ENCODE peak calls at places on chromosomes 2 and 18, in seven cellular contexts. F, M, S, E, B, W and Z are unnamed samples.

GRCh38 chr2:23381084-23381483 is 3.9 kb upstream of the KLHL29 start:
- DNase-seq in F (peak; percentile 76), M (no peak), S (peak; percentile 14), E (peak; percentile 70), B (peak; percentile 61), W (peak; percentile 35), Z (no peak)

GRCh38 chr18:77208969-77209368 is 40.7 kb upstream of the GALR1 start:
- DNase-seq in F (peak; percentile 23), M (no peak), S (peak; percentile 54), E (peak; percentile 92), B (no peak), W (peak; percentile 71), Z (no peak)

GRCh38 chr2:224171226-224171625 is 132.1 kb upstream of the SERPINE2 start:
- DNase-seq in F (no peak), M (no peak), S (no peak), E (no peak), B (no peak), W (no peak), Z (no peak)

GRCh38 chr2:233165895-233166661 is 85.4 kb upstream of the ATG16L1 start:
- DNase-seq in F (peak; percentile 99), M (no peak), S (peak; percentile 28), E (peak; percentile 94), B (peak; percentile 55), W (peak; percentile 74), Z (peak; percentile 58)

GRCh38 chr18:13541621-13542519 is 184.5 kb downstream of the FAM210A start:
- DNase-seq in F (no peak), M (no peak), S (no peak), E (no peak), B (no peak), W (no peak), Z (peak; percentile 34)

GRCh38 chr2:66440692-66441091 is 5.8 kb downstream of the MEIS1 start:
- DNase-seq in F (no peak), M (peak; percentile 80), S (no peak), E (no peak), B (no peak), W (peak; percentile 37), Z (no peak)

GRCh38 chr2:84177733-84178132 is 281.3 kb downstream of the SUCLG1 start:
- DNase-seq in F (no peak), M (no peak), S (no peak), E (no peak), B (no peak), W (no peak), Z (no peak)

GRCh38 chr18:66582151-66582550 is 21.7 kb downstream of the CDH19 start:
- DNase-seq in F (no peak), M (no peak), S (no peak), E (no peak), B (no peak), W (no peak), Z (no peak)

GRCh38 chr2:75424936-75425619 is 135.7 kb downstream of the EVA1A start:
- DNase-seq in F (no peak), M (no peak), S (no peak), E (peak; percentile 49), B (no peak), W (no peak), Z (no peak)

GRCh38 chr2:134252092-134252775 is 1.6 kb upstream of the MGAT5 start:
- DNase-seq in F (no peak), M (no peak), S (no peak), E (no peak), B (no peak), W (no peak), Z (no peak)

GRCh38 chr2:181374741-181375675 is 82.2 kb upstream of the ITGA4 start:
- DNase-seq in F (no peak), M (no peak), S (no peak), E (no peak), B (no peak), W (no peak), Z (no peak)

GRCh38 chr2:181376442-181376841 is 80.7 kb upstream of the ITGA4 start:
- DNase-seq in F (no peak), M (no peak), S (no peak), E (no peak), B (no peak), W (no peak), Z (no peak)

GRCh38 chr2:181384923-181385322 is 72.3 kb upstream of the ITGA4 start:
- DNase-seq in F (no peak), M (no peak), S (no peak), E (no peak), B (no peak), W (no peak), Z (no peak)

GRCh38 chr2:181376999-181377398 is 80.2 kb upstream of the ITGA4 start:
- DNase-seq in F (no peak), M (no peak), S (no peak), E (no peak), B (no peak), W (no peak), Z (no peak)

DNA sequence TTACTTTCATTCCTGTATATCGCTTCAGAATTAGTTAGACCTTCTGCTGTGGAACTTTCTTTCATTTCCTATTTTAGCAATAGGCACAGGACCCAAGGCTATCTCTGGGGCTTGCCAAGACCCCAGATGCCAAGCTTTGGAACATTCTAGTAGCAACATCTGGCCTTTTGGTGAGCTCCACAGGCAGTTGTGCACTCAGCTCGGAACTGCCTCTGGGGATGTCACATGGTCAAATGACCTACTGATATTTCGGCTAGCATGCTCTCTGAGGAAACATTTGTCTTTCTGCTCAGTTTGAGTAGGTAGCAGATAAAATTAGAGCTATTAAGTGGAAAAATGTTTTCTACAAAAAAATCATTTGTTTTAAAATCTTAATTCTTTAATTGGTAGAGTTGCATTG is 76.6 kb upstream of the ITGA4 start:
- DNase-seq in F (no peak), M (no peak), S (no peak), E (no peak), B (no peak), W (no peak), Z (no peak)
- H3K4me1 ChIP-seq in F (no peaks in the 10 kb centered on the region), M (no peaks in the 10 kb centered on the region), S (no peaks in the 10 kb centered on the region), E (no peaks in the 10 kb centered on the region), B (no peaks in the 10 kb centered on the region), W (no peaks in the 10 kb centered on the region), Z (no peaks in the 10 kb centered on the region)

DNA sequence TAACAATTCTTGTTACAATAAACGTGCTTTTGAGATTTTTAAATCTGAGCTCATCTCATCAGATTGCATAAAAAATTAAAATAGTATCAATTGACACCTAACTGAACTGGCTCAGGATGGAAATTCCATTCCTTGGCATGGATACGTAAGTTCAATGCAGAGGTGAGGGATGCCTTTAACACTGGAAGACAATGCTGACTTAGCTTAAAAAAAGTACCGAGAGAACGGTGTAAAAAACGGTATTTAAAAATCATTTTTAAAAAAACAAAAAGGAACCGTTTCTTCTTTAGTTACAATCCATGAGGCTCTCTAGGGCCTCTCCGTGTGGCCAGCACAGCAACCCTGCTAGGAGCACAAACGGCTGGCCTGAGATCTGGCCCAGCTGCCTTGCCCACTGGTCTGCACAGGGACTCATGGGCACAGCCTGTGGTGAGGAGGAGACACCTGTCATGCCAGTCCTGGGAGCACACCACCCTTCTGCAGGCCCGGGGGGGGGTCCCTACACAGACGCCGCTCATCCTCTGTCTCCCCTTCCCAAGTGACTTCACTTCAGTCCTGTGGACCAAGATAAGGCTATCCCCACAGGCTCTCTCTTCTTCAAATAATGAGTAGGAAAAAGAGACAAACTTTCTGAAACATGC is 45.2 kb downstream of the FAM168B start:
- DNase-seq in F (no peak), M (no peak), S (no peak), E (no peak), B (no peak), W (no peak), Z (no peak)
- H3K36me3 ChIP-seq in F (peaks cover 13% of the 10 kb centered on the region), M (peaks cover 51% of the 10 kb centered on the region), S (peaks cover 46% of the 10 kb centered on the region), E (peaks cover 72% of the 10 kb centered on the region), B (peaks cover 12% of the 10 kb centered on the region), W (peaks cover 65% of the 10 kb centered on the region), Z (peaks cover 27% of the 10 kb centered on the region)

GRCh38 chr2:55862269-55862668 is 61.3 kb downstream of the EFEMP1 start:
- DNase-seq in F (no peak), M (no peak), S (no peak), E (no peak), B (no peak), W (no peak), Z (no peak)

GRCh38 chr2:55861733-55862132 is 61.8 kb downstream of the EFEMP1 start:
- DNase-seq in F (no peak), M (no peak), S (no peak), E (no peak), B (no peak), W (no peak), Z (no peak)

GRCh38 chr2:55856936-55857335 is 66.6 kb downstream of the EFEMP1 start:
- DNase-seq in F (no peak), M (no peak), S (no peak), E (no peak), B (no peak), W (no peak), Z (no peak)

GRCh38 chr2:55859875-55860274 is 63.7 kb downstream of the EFEMP1 start:
- DNase-seq in F (no peak), M (no peak), S (no peak), E (no peak), B (no peak), W (no peak), Z (no peak)

DNA sequence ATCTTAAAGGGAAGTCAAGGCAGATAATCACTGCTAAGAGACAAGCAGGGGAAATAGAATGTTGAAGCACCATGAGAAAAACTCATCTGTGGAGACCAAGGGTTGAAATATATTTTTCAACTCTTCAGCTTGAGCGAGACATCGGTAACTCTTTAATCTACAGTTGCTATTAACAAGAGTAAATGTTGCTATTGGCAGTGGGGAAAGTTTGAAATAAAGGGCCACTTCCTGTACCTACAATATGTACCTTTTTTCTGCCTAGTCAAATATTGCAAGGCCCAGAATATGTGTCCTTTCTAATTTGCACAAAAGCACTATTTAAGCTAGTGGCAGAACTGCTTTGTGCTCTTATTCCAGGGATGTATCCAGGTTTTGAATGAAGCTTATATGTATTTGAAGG is 65.8 kb downstream of the EFEMP1 start:
- DNase-seq in F (no peak), M (no peak), S (no peak), E (no peak), B (no peak), W (no peak), Z (no peak)
- H3K27ac ChIP-seq in F (peak overlapping the region; percentile 71), M (no peak overlapping the region), S (no peak overlapping the region), E (peak overlapping the region; percentile 67), B (no peak overlapping the region), W (no peak overlapping the region), Z (no peak overlapping the region)

GRCh38 chr2:144448389-144449027 is 71.4 kb downstream of the ZEB2 start:
- DNase-seq in F (no peak), M (no peak), S (no peak), E (no peak), B (no peak), W (no peak), Z (no peak)

GRCh38 chr2:144449028-144449406 is 70.9 kb downstream of the ZEB2 start:
- DNase-seq in F (no peak), M (peak; percentile 55), S (no peak), E (no peak), B (no peak), W (no peak), Z (no peak)

GRCh38 chr2:144445196-144445595 is 74.7 kb downstream of the ZEB2 start:
- DNase-seq in F (no peak), M (no peak), S (no peak), E (no peak), B (no peak), W (no peak), Z (no peak)

GRCh38 chr2:144446136-144446535 is 73.8 kb downstream of the ZEB2 start:
- DNase-seq in F (no peak), M (no peak), S (no peak), E (no peak), B (no peak), W (no peak), Z (no peak)

GRCh38 chr2:144447535-144447934 is 72.4 kb downstream of the ZEB2 start:
- DNase-seq in F (no peak), M (no peak), S (no peak), E (no peak), B (no peak), W (no peak), Z (no peak)
- H3K4me1 ChIP-seq in F (no peaks in the 10 kb centered on the region), M (peaks cover 41% of the 10 kb centered on the region), S (no peaks in the 10 kb centered on the region), E (peaks cover 11% of the 10 kb centered on the region), B (peaks cover 43% of the 10 kb centered on the region), W (peaks cover 32% of the 10 kb centered on the region), Z (peaks cover 5% of the 10 kb centered on the region)

GRCh38 chr2:145161656-145162055 is 641.7 kb upstream of the ZEB2 start:
- DNase-seq in F (no peak), M (no peak), S (no peak), E (no peak), B (no peak), W (no peak), Z (no peak)
- H3K36me3 ChIP-seq in F (no peaks in the 10 kb centered on the region), M (no peaks in the 10 kb centered on the region), S (no peaks in the 10 kb centered on the region), E (no peaks in the 10 kb centered on the region), B (no peaks in the 10 kb centered on the region), W (no peaks in the 10 kb centered on the region), Z (no peaks in the 10 kb centered on the region)